ENCODE peak calls at places on chromosome 17, in nine cellular contexts. J is skeletal muscle cell; D is activated CD8-positive, alpha-beta memory T cell treated with anti-CD3 and anti-CD28 coated beads for 4 hours; S is left ventricle myocardium superior; P is activated T-cell treated with anti-CD3 and anti-CD28 coated beads for 1 hour; K is fibroblast of mammary gland; F is NCI-H2171; B is non-pigmented ciliary epithelial cell; E is H7. A is an unnamed sample.

GRCh38 chr17:76872221-76872873 is 4.1 kb downstream of the MGAT5B start:
- DNase-seq in J (peak), D (no peak), S (no peak), F (no peak), E (peak), K (peak), B (peak), P (no peak), A (no peak)

GRCh38 chr17:35784895-35785294 is 10.5 kb downstream of the MMP28 start:
- DNase-seq in D (no peak), B (no peak), K (no peak), F (no peak), P (no peak), S (no peak), E (no peak), J (no peak), A (no peak)

GRCh38 chr17:50550661-50551432 is 3.9 kb downstream of the SPATA20 start:
- DNase-seq in E (peak), D (no peak), K (peak), P (no peak), S (peak), J (peak), B (peak), F (no peak), A (peak)

GRCh38 chr17:1431631-1432104 is 24.4 kb downstream of the CRK start:
- DNase-seq in P (no peak), F (no peak), B (no peak), K (no peak), D (no peak), S (no peak), E (no peak), J (no peak), A (no peak)

GRCh38 chr17:78558181-78558850 is 18.9 kb downstream of the DNAH17 start:
- DNase-seq in S (no peak), F (no peak), J (no peak), D (no peak), P (no peak), K (peak), E (no peak), B (no peak), A (no peak)

GRCh38 chr17:72030067-72030899 is 90.5 kb upstream of the SOX9 start:
- DNase-seq in K (peak), D (no peak), E (peak), B (no peak), J (peak), S (peak), F (no peak), P (no peak), A (peak)

GRCh38 chr17:65463242-65463641 is 98.2 kb downstream of the AXIN2 start:
- DNase-seq in B (peak), P (no peak), E (no peak), F (no peak), S (peak), K (peak), J (peak), D (no peak), A (no peak)

GRCh38 chr17:82985973-82986372 is 93.4 kb upstream of the METRNL start:
- DNase-seq in J (no peak), K (peak), B (no peak), F (no peak), S (peak), D (peak), P (peak), E (peak), A (peak)

GRCh38 chr17:29131814-29132682 is 48.1 kb downstream of the MYO18A start:
- DNase-seq in J (peak), P (no peak), D (no peak), E (no peak), B (no peak), F (no peak), S (peak), K (peak), A (no peak)

GRCh38 chr17:79655672-79656290 is 44.9 kb upstream of the RBFOX3 start:
- DNase-seq in E (no peak), D (no peak), S (no peak), P (no peak), K (no peak), J (no peak), F (no peak), B (no peak), A (no peak)

GRCh38 chr17:69067274-69068047 is 6.7 kb upstream of the ABCA9 start:
- DNase-seq in S (no peak), F (no peak), E (no peak), K (no peak), D (no peak), B (no peak), J (no peak), P (no peak), A (peak)

GRCh38 chr17:2056221-2057129 is 1.6 kb downstream of the HIC1 start:
- DNase-seq in K (no peak), J (no peak), B (no peak), D (no peak), F (no peak), P (no peak), S (peak), E (peak), A (peak)

GRCh38 chr17:82494236-82495055 is 25.1 kb upstream of the FOXK2 start:
- DNase-seq in D (peak), S (peak), J (peak), E (peak), P (peak), K (peak), B (peak), F (peak), A (peak)

GRCh38 chr17:51430581-51430980 is 170.2 kb downstream of the UTP18 start:
- DNase-seq in F (no peak), D (no peak), E (no peak), P (no peak), K (no peak), S (no peak), J (no peak), B (no peak), A (no peak)

GRCh38 chr17:45784583-45785372 is 658 bp downstream of the CRHR1 start:
- DNase-seq in S (peak), E (peak), B (no peak), F (peak), D (peak), K (no peak), P (peak), J (no peak), A (peak)

GRCh38 chr17:63497708-63498483 is 21.0 kb downstream of the ACE start:
- DNase-seq in J (no peak), P (no peak), F (peak), S (no peak), D (no peak), E (peak), K (peak), B (no peak), A (peak)

GRCh38 chr17:43661699-43662431 is at the start of gene MEOX1:
- DNase-seq in S (no peak), D (no peak), K (peak), E (no peak), B (peak), P (no peak), J (peak), F (peak), A (peak)

GRCh38 chr17:60510031-60510430 is 16.0 kb downstream of the APPBP2 start:
- DNase-seq in S (no peak), B (no peak), E (no peak), J (no peak), P (no peak), F (no peak), D (no peak), K (peak), A (no peak)

GRCh38 chr17:19646788-19647696 is 1.5 kb upstream of the ALDH3A2 start:
- DNase-seq in F (no peak), D (no peak), S (no peak), B (no peak), K (peak), J (no peak), P (no peak), E (no peak), A (peak)

GRCh38 chr17:15659663-15660062 is 24.4 kb downstream of the TRIM16 start:
- DNase-seq in K (no peak), P (no peak), F (no peak), B (no peak), J (no peak), E (no peak), S (peak), D (no peak), A (peak)

GRCh38 chr17:41539071-41539492 is 11.0 kb upstream of the KRT19 start:
- DNase-seq in J (no peak), E (peak), S (no peak), P (no peak), K (no peak), B (no peak), D (no peak), F (no peak), A (peak)

GRCh38 chr17:4573682-4574081 is 10.6 kb upstream of the SMTNL2 start:
- DNase-seq in F (no peak), E (no peak), D (peak), B (no peak), K (no peak), J (no peak), S (peak), P (no peak), A (no peak)

GRCh38 chr17:34820922-34821321 is 140.3 kb downstream of the CCT6B start:
- DNase-seq in B (no peak), D (no peak), P (no peak), J (no peak), E (peak), K (no peak), S (no peak), F (no peak), A (peak)

GRCh38 chr17:38341035-38341721 is 2.6 kb downstream of the GPR179 start:
- DNase-seq in P (no peak), S (peak), F (peak), B (no peak), D (no peak), K (no peak), E (peak), J (no peak), A (peak)

GRCh38 chr17:65173284-65173793 is 36.2 kb downstream of the RGS9 start:
- DNase-seq in J (peak), P (peak), K (peak), F (peak), D (peak), S (peak), B (no peak), E (no peak), A (peak)

GRCh38 chr17:55654821-55655220 is 67.8 kb downstream of the TMEM100 start:
- DNase-seq in D (no peak), B (no peak), P (no peak), S (no peak), J (no peak), F (no peak), E (no peak), K (no peak), A (no peak)

GRCh38 chr17:47727704-47728036 is 5.4 kb upstream of the TBX21 start:
- DNase-seq in K (no peak), J (no peak), E (no peak), S (no peak), F (no peak), B (no peak), P (no peak), D (no peak), A (peak)

GRCh38 chr17:2598166-2598565 is 4.7 kb downstream of the PAFAH1B1 start:
- DNase-seq in K (peak), E (no peak), F (no peak), J (peak), S (no peak), P (no peak), B (no peak), D (no peak), A (peak)

GRCh38 chr17:28485049-28485448 is 11.6 kb downstream of the SLC13A2 start:
- DNase-seq in J (no peak), E (no peak), D (no peak), K (no peak), P (no peak), B (no peak), S (no peak), F (no peak), A (no peak)

GRCh38 chr17:82338858-82339633 is 5.5 kb upstream of the SECTM1 start:
- DNase-seq in S (peak), D (no peak), B (no peak), J (peak), E (peak), K (peak), P (no peak), F (no peak), A (no peak)

GRCh38 chr17:3738562-3739295 is 15.0 kb downstream of the HASPIN start:
- DNase-seq in D (peak), S (no peak), B (no peak), E (peak), F (no peak), K (no peak), P (peak), J (no peak), A (peak)

GRCh38 chr17:50363217-50364060 is 9.5 kb downstream of the MRPL27 start:
- DNase-seq in S (no peak), P (no peak), J (no peak), D (no peak), F (no peak), E (peak), B (peak), K (peak), A (peak)

GRCh38 chr17:181213-182163 is at the start of gene DOC2B:
- DNase-seq in J (no peak), F (no peak), P (no peak), E (peak), S (peak), D (no peak), B (no peak), K (peak), A (peak)

GRCh38 chr17:9072626-9073339 is 51.5 kb downstream of the NTN1 start:
- DNase-seq in K (no peak), S (peak), D (no peak), J (no peak), P (no peak), B (no peak), E (no peak), F (no peak), A (peak)

A was measured in endodermal cell.